ENCODE peak calls at places on chromosomes 6 and 20, in eight cellular contexts. V is astrocyte of the spinal cord, I is colonic mucosa, Y is fibroblast of pulmonary artery, X is lower lobe of right lung, K is ovary, T is Peyer's patch, R is mucosa of descending colon. M is an unnamed sample.

GRCh38 chr6:151948007-151948745 is 140.7 kb downstream of the ESR1 start:
- DNase-seq in V (no peak), I (no peak), Y (no peak), X (no peak), K (no peak), T (no peak), R (no peak), M (peak)

GRCh38 chr20:4613184-4613583 is 108.5 kb upstream of the PRND start:
- DNase-seq in V (no peak), I (no peak), Y (no peak), X (no peak), K (no peak), T (no peak), R (no peak), M (no peak)

GRCh38 chr6:13554929-13555333 is 19.5 kb upstream of the SIRT5 start:
- DNase-seq in V (peak), I (no peak), Y (peak), X (no peak), K (no peak), T (no peak), R (no peak), M (no peak)

GRCh38 chr6:41607736-41608135 is 30.5 kb upstream of the MDFI start:
- DNase-seq in V (no peak), I (no peak), Y (no peak), X (no peak), K (no peak), T (no peak), R (no peak), M (no peak)

GRCh38 chr6:145875496-145876244 is 61.1 kb upstream of the FBXO30 start:
- DNase-seq in V (no peak), I (no peak), Y (peak), X (no peak), K (no peak), T (no peak), R (no peak), M (no peak)

GRCh38 chr6:169078399-169079145 is 175.1 kb downstream of the THBS2 start:
- DNase-seq in V (no peak), I (no peak), Y (no peak), X (no peak), K (no peak), T (no peak), R (no peak), M (no peak)

GRCh38 chr6:42313941-42314570 is 96.4 kb upstream of the MRPS10 start:
- DNase-seq in V (peak), I (no peak), Y (peak), X (no peak), K (peak), T (no peak), R (no peak), M (peak)

GRCh38 chr6:45946352-45946751 is 69.3 kb downstream of the CLIC5 start:
- DNase-seq in V (peak), I (no peak), Y (peak), X (no peak), K (peak), T (no peak), R (no peak), M (no peak)

GRCh38 chr6:85452441-85452881 is 2.6 kb downstream of the NT5E start:
- DNase-seq in V (peak), I (no peak), Y (peak), X (no peak), K (no peak), T (no peak), R (no peak), M (no peak)

GRCh38 chr6:21199246-21199645 is 394.3 kb upstream of the SOX4 start:
- DNase-seq in V (no peak), I (no peak), Y (no peak), X (no peak), K (no peak), T (no peak), R (no peak), M (no peak)

GRCh38 chr6:121297699-121298098 is 36.6 kb downstream of the TBC1D32 start:
- DNase-seq in V (no peak), I (no peak), Y (peak), X (no peak), K (no peak), T (no peak), R (no peak), M (no peak)

GRCh38 chr6:51930602-51931001 is 156.8 kb downstream of the PKHD1 start:
- DNase-seq in V (no peak), I (no peak), Y (no peak), X (no peak), K (no peak), T (no peak), R (no peak), M (no peak)

GRCh38 chr6:51936941-51937340 is 150.5 kb downstream of the PKHD1 start:
- DNase-seq in V (no peak), I (no peak), Y (no peak), X (no peak), K (no peak), T (no peak), R (no peak), M (no peak)

GRCh38 chr6:51932956-51933355 is 154.5 kb downstream of the PKHD1 start:
- DNase-seq in V (no peak), I (no peak), Y (no peak), X (no peak), K (no peak), T (no peak), R (no peak), M (no peak)

GRCh38 chr6:51936536-51936935 is 150.9 kb downstream of the PKHD1 start:
- DNase-seq in V (no peak), I (no peak), Y (no peak), X (no peak), K (no peak), T (no peak), R (no peak), M (no peak)

DNA sequence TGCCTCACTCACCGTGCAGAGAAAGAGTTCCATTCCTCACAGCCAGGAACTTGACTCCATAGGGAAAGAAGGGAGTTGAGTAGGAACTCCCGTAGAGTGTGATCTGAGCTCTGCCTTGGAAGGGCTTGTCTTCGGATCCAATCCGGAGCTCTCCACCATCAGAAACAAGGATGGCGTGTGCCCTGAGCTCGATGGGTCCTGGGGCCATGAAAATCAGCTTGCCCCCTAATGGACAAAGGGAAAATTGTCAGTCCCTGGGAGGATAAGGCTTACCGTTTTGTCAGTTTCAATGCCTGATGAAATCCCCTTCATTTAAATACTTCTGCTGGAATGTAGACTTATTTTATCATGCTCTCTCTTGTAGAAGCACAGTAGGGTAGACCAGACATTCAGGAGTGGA is 153.3 kb downstream of the PKHD1 start:
- DNase-seq in V (no peak), I (no peak), Y (no peak), X (no peak), K (no peak), T (no peak), R (no peak), M (peak)
- TF ChIP-seq CTCF in V (no peak), I (no peak), Y (no peak), X (no peak), K (no peak), T (no peak), R (no peak), M (no peak)

GRCh38 chr20:25408170-25408547 is 686 bp downstream of the GINS1 start:
- DNase-seq in V (no peak), I (no peak), Y (no peak), X (no peak), K (no peak), T (no peak), R (no peak), M (no peak)

GRCh38 chr20:25402583-25402982 is 4.9 kb upstream of the GINS1 start:
- DNase-seq in V (peak), I (no peak), Y (no peak), X (no peak), K (no peak), T (no peak), R (no peak), M (no peak)

GRCh38 chr20:25408890-25409289 is 1.4 kb downstream of the GINS1 start:
- DNase-seq in V (no peak), I (no peak), Y (no peak), X (no peak), K (no peak), T (no peak), R (no peak), M (no peak)

DNA sequence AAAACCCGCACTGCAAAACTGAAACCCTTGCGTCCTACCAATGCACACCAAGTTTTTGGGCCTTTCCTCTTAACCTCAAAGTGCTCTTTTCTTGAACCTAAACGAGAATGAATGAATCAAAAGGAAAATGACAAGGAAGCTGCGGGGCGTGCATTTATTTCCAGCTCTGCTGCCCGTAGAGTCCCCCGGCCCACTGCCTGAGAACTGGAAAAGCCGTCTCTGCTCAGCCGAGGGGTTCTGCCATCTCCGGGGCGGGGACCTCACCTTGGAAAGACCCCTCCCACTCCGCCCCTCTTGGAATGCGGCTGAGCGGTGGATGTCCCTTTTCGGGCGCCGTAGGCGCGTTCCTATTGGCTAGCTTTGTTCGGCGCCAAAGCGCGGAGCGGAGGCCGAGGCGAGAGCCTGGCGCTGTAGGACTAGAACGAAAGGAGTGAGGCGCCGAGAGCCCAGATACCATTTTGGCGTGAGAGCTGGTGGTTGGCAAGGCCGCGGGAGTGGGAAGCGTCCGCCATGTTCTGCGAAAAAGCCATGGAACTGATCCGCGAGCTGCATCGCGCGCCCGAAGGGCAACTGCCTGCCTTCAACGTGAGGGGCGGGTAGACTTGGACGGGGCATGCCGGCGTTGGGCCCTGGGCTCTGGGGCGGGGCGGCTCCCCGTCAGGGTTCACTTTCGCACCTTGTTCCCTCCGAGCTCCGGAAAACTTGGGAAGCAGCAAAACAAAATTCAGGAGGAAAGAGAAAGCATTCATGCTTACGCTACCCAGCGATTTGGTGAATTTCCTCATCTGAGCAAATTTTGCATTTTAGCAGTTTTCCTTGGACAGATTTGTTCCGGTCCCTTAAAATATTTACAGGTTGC is at the start of gene GINS1:
- DNase-seq in V (peak), I (peak), Y (peak), X (peak), K (peak), T (peak), R (peak), M (peak)
- TF ChIP-seq CTCF in V (no peak), I (no peak), Y (no peak), X (no peak), K (no peak), T (no peak), R (no peak), M (no peak)

DNA sequence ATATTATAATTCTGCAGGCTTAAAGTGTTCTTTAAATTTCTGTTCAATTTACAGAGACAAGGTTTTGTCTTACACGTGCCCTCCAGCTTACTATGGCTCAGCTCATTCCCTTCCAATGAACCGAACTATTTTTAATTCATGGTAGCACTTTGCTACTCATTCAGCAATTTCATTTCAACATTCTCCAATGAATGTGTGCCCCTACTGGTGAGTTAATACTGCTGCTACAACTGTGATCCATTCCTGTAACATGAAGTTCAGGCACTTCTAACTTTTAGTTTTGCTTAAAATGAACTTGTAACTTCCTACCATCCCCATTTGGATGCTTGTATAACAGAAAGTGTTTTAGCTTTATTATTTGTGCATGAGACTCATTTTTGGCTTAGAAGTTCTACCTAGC is 99.7 kb downstream of the F13A1 start:
- DNase-seq in V (no peak), I (no peak), Y (no peak), X (no peak), K (no peak), T (no peak), R (no peak), M (no peak)
- TF ChIP-seq CTCF in V (peak), I (peak), Y (no peak), X (no peak), K (no peak), T (no peak), R (no peak), M (no peak)

GRCh38 chr6:22413681-22414305 is 117.0 kb upstream of the PRL start:
- DNase-seq in V (peak), I (no peak), Y (peak), X (no peak), K (no peak), T (no peak), R (no peak), M (no peak)
- TF ChIP-seq CTCF in V (no peak), I (no peak), Y (peak), X (no peak), K (no peak), T (no peak), R (no peak), M (no peak)

M was measured in Calu3.